ENCODE peak calls at places on chromosomes 4 and X, in four cellular contexts. B, C, R and D are unnamed samples.

GRCh38 chr4:78345237-78345636 is 206.3 kb upstream of the ANXA3 start:
- DNase-seq in B (no peak), C (no peak), R (no peak), D (no peak)

GRCh38 chr4:113384600-113384999 is 335.1 kb downstream of the ANK2 start:
- DNase-seq in B (no peak), C (no peak), R (no peak), D (no peak)

GRCh38 chr4:57098415-57098814 is 11.8 kb downstream of the IGFBP7 start:
- DNase-seq in B (no peak), C (no peak), R (no peak), D (no peak)

GRCh38 chr4:81032174-81032551 is 1.7 kb downstream of the BMP3 start:
- DNase-seq in B (no peak), C (no peak), R (no peak), D (no peak)

GRCh38 chr4:153616005-153616555 is 68.0 kb upstream of the TLR2 start:
- DNase-seq in B (no peak), C (no peak), R (no peak), D (no peak)

GRCh38 chr4:2755821-2756690 is at the start of gene TNIP2:
- DNase-seq in B (peak), C (peak), R (no peak), D (peak)

GRCh38 chr4:186953601-186954260 is 230.1 kb upstream of the FAT1 start:
- DNase-seq in B (no peak), C (no peak), R (no peak), D (no peak)

GRCh38 chr4:72006576-72006975 is 25.2 kb upstream of the NPFFR2 start:
- DNase-seq in B (no peak), C (no peak), R (no peak), D (no peak)

GRCh38 chr4:139556735-139557505 is 901 bp upstream of the SETD7 start:
- DNase-seq in B (peak), C (no peak), R (no peak), D (peak)

GRCh38 chrX:13360146-13360545 is 40.3 kb upstream of the ATXN3L start:
- DNase-seq in B (no peak), C (no peak), R (no peak), D (no peak)

GRCh38 chr4:80171251-80171650 is 26.1 kb upstream of the PRDM8 start:
- DNase-seq in B (no peak), C (no peak), R (no peak), D (no peak)

GRCh38 chr4:91448668-91449330 is 855.0 kb upstream of the GRID2 start:
- DNase-seq in B (no peak), C (no peak), R (no peak), D (no peak)

GRCh38 chrX:57977992-57978391 is 67.7 kb upstream of the ZXDA start:
- DNase-seq in B (no peak), C (peak), R (no peak), D (no peak)

GRCh38 chr4:7964459-7964858 is 24.8 kb upstream of the AFAP1 start:
- DNase-seq in B (no peak), C (no peak), R (no peak), D (no peak)

GRCh38 chr4:6474705-6475457 is 2.5 kb upstream of the PPP2R2C start:
- DNase-seq in B (no peak), C (no peak), R (no peak), D (no peak)

GRCh38 chrX:9466115-9466495 is 1.2 kb downstream of the TBL1X start:
- DNase-seq in B (peak), C (no peak), R (no peak), D (peak)

GRCh38 chr4:78627046-78627965 is 75.7 kb downstream of the ANXA3 start:
- DNase-seq in B (no peak), C (no peak), R (no peak), D (no peak)

GRCh38 chrX:107571296-107571998 is 56.9 kb upstream of the PRPS1 start:
- DNase-seq in B (peak), C (peak), R (no peak), D (no peak)

GRCh38 chr4:95108883-95109421 is 351.2 kb downstream of the BMPR1B start:
- DNase-seq in B (no peak), C (no peak), R (no peak), D (no peak)

GRCh38 chr4:107349266-107349665 is 313.2 kb upstream of the DKK2 start:
- DNase-seq in B (no peak), C (no peak), R (no peak), D (no peak)

GRCh38 chr4:2818351-2818939 is 25.2 kb upstream of the ADD1 start:
- DNase-seq in B (no peak), C (no peak), R (no peak), D (no peak)

GRCh38 chr4:151294833-151295496 is 18.0 kb downstream of the PRSS48 start:
- DNase-seq in B (no peak), C (no peak), R (no peak), D (no peak)

GRCh38 chr4:85783483-85783882 is 308.5 kb downstream of the ARHGAP24 start:
- DNase-seq in B (no peak), C (no peak), R (no peak), D (no peak)

GRCh38 chr4:153394945-153395344 is 50.5 kb downstream of the MND1 start:
- DNase-seq in B (no peak), C (no peak), R (no peak), D (no peak)

GRCh38 chr4:73446336-73446938 is 10.4 kb downstream of the AFP start:
- DNase-seq in B (peak), C (peak), R (no peak), D (peak)

GRCh38 chr4:52545099-52546069 is 113.7 kb downstream of the USP46 start:
- DNase-seq in B (peak), C (peak), R (peak), D (peak)

GRCh38 chrX:120358687-120359086 is 3.2 kb upstream of the ATP1B4 start:
- DNase-seq in B (no peak), C (no peak), R (no peak), D (no peak)

GRCh38 chr4:61531188-61531587 is 331.1 kb downstream of the ADGRL3 start:
- DNase-seq in B (no peak), C (peak), R (no peak), D (no peak)

GRCh38 chrX:131046596-131046995 is 11.6 kb upstream of the ARHGAP36 start:
- DNase-seq in B (no peak), C (no peak), R (no peak), D (no peak)

GRCh38 chrX:131040781-131041180 is 17.4 kb upstream of the ARHGAP36 start:
- DNase-seq in B (no peak), C (no peak), R (no peak), D (no peak)

GRCh38 chrX:131041652-131042051 is 16.5 kb upstream of the ARHGAP36 start:
- DNase-seq in B (no peak), C (no peak), R (no peak), D (no peak)

GRCh38 chrX:131045786-131046185 is 12.4 kb upstream of the ARHGAP36 start:
- DNase-seq in B (no peak), C (no peak), R (no peak), D (no peak)
- TF ChIP-seq KDM1A in B (no peak), C (no peak), R (no peak), D (no peak)

GRCh38 chrX:46130246-46130645 is 415.0 kb downstream of the ZNF674 start:
- DNase-seq in B (no peak), C (no peak), R (no peak), D (no peak)
- TF ChIP-seq BHLHE40 in B (no peak), C (no peak), R (no peak), D (no peak)

GRCh38 chrX:136816970-136817369 is 36.2 kb upstream of the ARHGEF6 start:
- DNase-seq in B (no peak), C (no peak), R (no peak), D (no peak)

GRCh38 chrX:136810493-136810892 is 29.8 kb upstream of the ARHGEF6 start:
- DNase-seq in B (no peak), C (no peak), R (no peak), D (no peak)

GRCh38 chrX:136812286-136812685 is 31.6 kb upstream of the ARHGEF6 start:
- DNase-seq in B (no peak), C (no peak), R (no peak), D (no peak)

GRCh38 chrX:136819026-136819425 is 38.3 kb upstream of the ARHGEF6 start:
- DNase-seq in B (no peak), C (no peak), R (no peak), D (no peak)

DNA sequence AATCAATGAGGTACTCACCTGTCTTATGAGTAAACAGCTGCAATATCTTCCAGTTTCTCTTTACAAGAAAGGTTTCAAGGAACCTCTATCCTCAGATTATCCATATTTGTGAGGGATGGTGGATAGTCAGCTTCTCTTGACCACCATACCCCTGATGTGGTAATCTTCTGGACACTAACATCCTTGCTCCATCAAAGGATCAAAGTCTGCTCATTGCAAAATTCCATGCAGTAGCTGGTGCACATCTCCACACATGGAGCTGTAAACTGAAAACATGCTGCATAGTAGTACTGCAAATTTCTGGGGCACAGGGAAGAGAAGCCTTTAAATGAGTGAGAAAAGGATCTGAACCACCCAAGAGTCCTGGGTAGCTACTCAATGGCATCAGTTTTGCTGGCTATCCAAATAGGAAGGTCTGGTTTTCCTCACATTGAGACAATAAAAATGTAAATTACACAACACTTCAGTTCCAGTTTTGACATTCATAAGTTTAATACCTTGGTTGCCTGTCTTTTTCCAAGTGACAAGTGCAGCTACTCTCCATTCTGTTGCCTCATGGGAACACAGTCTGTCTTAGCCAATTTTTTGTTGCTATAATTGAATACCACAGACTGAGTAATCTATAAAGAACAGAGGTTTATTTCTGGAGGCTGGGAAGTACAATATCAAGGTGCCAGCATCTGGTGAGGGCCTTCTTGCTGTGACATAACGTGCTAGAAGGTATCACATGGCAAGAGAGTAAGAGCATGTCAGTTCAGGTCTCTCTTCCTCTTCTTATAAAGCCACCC is 34.3 kb upstream of the ARHGEF6 start:
- DNase-seq in B (no peak), C (peak), R (no peak), D (no peak)
- TF ChIP-seq KDM1A in B (no peak), C (no peak), R (no peak), D (no peak)

DNA sequence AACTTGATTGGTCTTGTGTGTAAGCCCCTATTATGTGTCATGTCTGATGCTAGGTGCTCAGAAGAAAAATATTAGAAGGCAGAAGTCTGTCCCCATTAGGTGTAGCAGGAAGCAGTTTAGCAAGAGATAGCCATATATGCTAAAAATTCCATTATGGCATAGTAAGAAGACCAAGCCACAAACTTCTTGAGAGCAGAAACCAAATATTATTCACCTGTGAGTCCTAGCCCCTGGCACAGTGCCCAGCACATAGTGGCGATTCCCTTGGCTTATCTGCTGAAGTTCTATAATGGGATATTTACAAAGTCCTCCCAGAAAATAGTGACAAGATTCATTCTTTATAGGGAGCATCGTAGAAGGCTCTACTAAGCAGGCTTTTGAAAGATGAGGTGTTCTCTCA is 174.4 kb downstream of the RAB28 start:
- DNase-seq in B (no peak), C (no peak), R (no peak), D (no peak)
- TF ChIP-seq BHLHE40 in B (no peak), C (no peak), R (no peak), D (no peak)

GRCh38 chr4:17762705-17763104 is 18.7 kb downstream of the FAM184B start:
- DNase-seq in B (no peak), C (peak), R (no peak), D (peak)

GRCh38 chr4:17761062-17761461 is 20.4 kb downstream of the FAM184B start:
- DNase-seq in B (no peak), C (no peak), R (no peak), D (no peak)

GRCh38 chr4:17763352-17763890 is 18.0 kb downstream of the FAM184B start:
- DNase-seq in B (no peak), C (no peak), R (no peak), D (no peak)

GRCh38 chr4:17758459-17758858 is 23.0 kb downstream of the FAM184B start:
- DNase-seq in B (no peak), C (no peak), R (no peak), D (no peak)

GRCh38 chr4:17760602-17761001 is 20.8 kb downstream of the FAM184B start:
- DNase-seq in B (no peak), C (no peak), R (no peak), D (no peak)
- TF ChIP-seq KDM1A in B (no peak), C (no peak), R (no peak), D (no peak)

DNA sequence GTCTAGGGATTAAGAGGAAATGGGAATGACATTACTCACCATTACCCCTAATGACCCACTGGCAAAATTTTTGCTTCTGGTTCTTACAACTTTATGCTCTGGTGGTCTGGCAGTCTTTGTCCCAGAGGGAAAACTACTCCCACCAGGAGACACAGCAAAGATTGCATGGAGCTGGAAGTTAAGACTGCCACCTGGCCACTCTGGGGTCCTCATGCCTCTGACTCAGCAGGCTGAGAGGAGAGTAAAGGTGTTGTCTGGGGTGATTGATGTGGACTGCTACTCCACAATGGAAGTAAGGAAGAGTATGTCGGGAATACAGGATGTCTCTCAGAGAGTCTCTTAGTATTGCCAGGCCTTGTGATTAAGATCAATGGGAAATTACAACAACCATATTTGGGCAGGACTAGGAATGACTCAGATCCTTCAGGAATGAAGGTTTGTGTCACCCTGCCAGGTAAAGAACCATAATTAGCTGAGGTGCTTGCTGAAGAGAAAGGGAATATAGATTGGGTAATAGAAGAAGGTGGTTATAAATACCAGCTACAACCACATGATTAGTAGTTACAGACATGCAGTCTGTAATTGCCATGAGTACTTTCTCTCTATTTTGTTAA is 215.5 kb downstream of the GPAT3 start:
- DNase-seq in B (no peak), C (no peak), R (no peak), D (no peak)
- TF ChIP-seq BHLHE40 in B (no peak), C (no peak), R (no peak), D (no peak)